ENCODE peak calls at places on chromosomes 5 and 9, in ten cellular contexts. R is NCI-H2107; U is PC-3; N is caudate nucleus; X is stromal cell of bone marrow; S is stimulated activated CD8-positive, alpha-beta memory T cell treated with anti-CD3 and anti-CD28 coated beads, Interleukin-2, amount 100 ng/mL, for 48 hours; C is NCI-H1092 treated with DMSO at 0.1 percent for 48 hours; L is myocyte; E is Calu3; Z is GM03348. B is an unnamed sample.

GRCh38 chr5:160638141-160638742 is 213.8 kb downstream of the ATP10B start:
- DNase-seq in E (peak), C (no peak), X (no peak), N (no peak), Z (no peak), S (no peak), L (no peak), U (no peak), R (no peak), B (peak)

GRCh38 chr9:104074876-104075275 is 19.2 kb upstream of the SMC2 start:
- DNase-seq in R (no peak), C (no peak), L (peak), S (no peak), Z (peak), N (no peak), U (peak), E (no peak), X (no peak), B (peak)

GRCh38 chr9:137267933-137268355 is 9.6 kb upstream of the TOR4A start:
- DNase-seq in N (no peak), Z (no peak), E (no peak), S (no peak), U (no peak), X (no peak), R (no peak), L (no peak), C (no peak), B (no peak)

GRCh38 chr9:2181794-2182193 is 166.6 kb downstream of the SMARCA2 start:
- DNase-seq in E (peak), C (no peak), S (no peak), R (no peak), Z (peak), L (peak), X (no peak), U (peak), N (no peak), B (peak)

GRCh38 chr5:155895484-155895883 is 431.5 kb upstream of the SGCD start:
- DNase-seq in S (no peak), N (no peak), U (no peak), E (no peak), X (no peak), C (no peak), Z (no peak), L (no peak), R (no peak), B (no peak)

GRCh38 chr9:41229408-41230401 is 40.6 kb upstream of the ZNG1F start:
- DNase-seq in E (no peak), Z (peak), S (no peak), X (no peak), U (no peak), N (no peak), R (no peak), C (no peak), L (no peak), B (peak)

GRCh38 chr5:50325237-50325832 is 115.8 kb downstream of the EMB start:
- DNase-seq in X (peak), U (peak), C (no peak), Z (peak), L (peak), E (peak), R (no peak), N (no peak), S (no peak), B (peak)

GRCh38 chr9:125532812-125533594 is 174.0 kb downstream of the MAPKAP1 start:
- DNase-seq in C (no peak), R (no peak), E (no peak), L (no peak), S (no peak), Z (no peak), U (no peak), N (no peak), X (no peak), B (no peak)

GRCh38 chr9:83059417-83059816 is 3.5 kb downstream of the RASEF start:
- DNase-seq in N (no peak), U (peak), R (no peak), E (peak), S (no peak), Z (no peak), L (no peak), X (no peak), C (peak), B (no peak)

GRCh38 chr5:158861366-158861765 is 238.3 kb downstream of the EBF1 start:
- DNase-seq in L (no peak), C (no peak), S (no peak), Z (no peak), R (no peak), N (no peak), U (no peak), X (no peak), E (no peak), B (no peak)

GRCh38 chr9:136117291-136118060 is 1.2 kb downstream of the TMEM250 start:
- DNase-seq in L (peak), X (no peak), S (no peak), E (peak), C (no peak), U (no peak), N (no peak), Z (peak), R (no peak), B (peak)

GRCh38 chr9:77284616-77285015 is 107.3 kb downstream of the VPS13A start:
- DNase-seq in R (no peak), E (no peak), S (no peak), Z (no peak), X (no peak), N (no peak), C (no peak), U (no peak), L (no peak), B (no peak)

GRCh38 chr9:95852059-95853032 is 23.1 kb upstream of the ERCC6L2 start:
- DNase-seq in R (no peak), C (peak), X (peak), N (no peak), Z (peak), L (peak), S (no peak), E (no peak), U (peak), B (no peak)

GRCh38 chr5:78527054-78527884 is 121.3 kb downstream of the LHFPL2 start:
- DNase-seq in C (no peak), S (no peak), X (peak), N (no peak), U (peak), Z (peak), R (no peak), L (peak), E (no peak), B (peak)

GRCh38 chr5:106094128-106094726 is 1576.5 kb downstream of the EFNA5 start:
- DNase-seq in L (no peak), X (peak), Z (no peak), N (no peak), C (peak), R (peak), U (peak), S (no peak), E (peak), B (peak)

GRCh38 chr5:96733771-96734498 is 71.8 kb downstream of the CAST start:
- DNase-seq in L (no peak), R (no peak), C (no peak), S (no peak), X (no peak), Z (no peak), E (peak), U (peak), N (no peak), B (peak)

GRCh38 chr5:149603210-149603609 is 21.9 kb downstream of the ARHGEF37 start:
- DNase-seq in L (no peak), S (no peak), X (no peak), N (no peak), U (peak), R (no peak), E (no peak), Z (no peak), C (no peak), B (no peak)

GRCh38 chr5:76535577-76535976 is 87.6 kb downstream of the F2RL2 start:
- DNase-seq in S (no peak), X (no peak), C (no peak), U (no peak), Z (no peak), N (no peak), R (no peak), E (no peak), L (no peak), B (no peak)

GRCh38 chr5:604391-604831 is 7.7 kb upstream of the CEP72 start:
- DNase-seq in N (no peak), S (no peak), X (no peak), L (no peak), R (no peak), U (no peak), Z (no peak), C (no peak), E (no peak), B (no peak)

B was measured in hepatocyte.